ENCODE peak calls at places on chromosomes 11 and 22, in eight cellular contexts. G is tibial nerve, L is choroid plexus epithelial cell, U is GM12865, J is thyroid gland, H is pancreas, Z is BJ, I is AG04449. B is an unnamed sample.
A peak's percentile ranks its signal among the peaks of the same experiment; 100 is the strongest.

GRCh38 chr22:22865311-22866072 is 22.1 kb upstream of the IGLL5 start:
- DNase-seq in G (no peak), L (peak; percentile 4), U (peak; percentile 90), J (no peak), H (no peak), Z (no peak), I (no peak), B (no peak)

GRCh38 chr11:19075636-19076035 is 15.1 kb upstream of the MRGPRX2 start:
- DNase-seq in G (no peak), L (no peak), U (no peak), J (peak; percentile 65), H (no peak), Z (no peak), I (no peak), B (no peak)

GRCh38 chr11:76241243-76242000 is 35.1 kb upstream of the WNT11 start:
- DNase-seq in G (no peak), L (no peak), U (no peak), J (no peak), H (no peak), Z (no peak), I (no peak), B (no peak)

GRCh38 chr11:11157201-11157600 is 195.8 kb downstream of the CSNK2A3 start:
- DNase-seq in G (no peak), L (peak; percentile 59), U (peak; percentile 56), J (peak; percentile 66), H (no peak), Z (no peak), I (no peak), B (no peak)

GRCh38 chr11:2777871-2778629 is 78.3 kb upstream of the KCNQ1OT1 start:
- DNase-seq in G (peak; percentile 12), L (no peak), U (no peak), J (peak; percentile 31), H (peak; percentile 22), Z (no peak), I (no peak), B (no peak)

GRCh38 chr11:120894207-120894989 is 129.5 kb upstream of the TBCEL start:
- DNase-seq in G (no peak), L (no peak), U (no peak), J (no peak), H (no peak), Z (no peak), I (no peak), B (no peak)

GRCh38 chr22:22721681-22722309 is 77.4 kb downstream of the GGTLC2 start:
- DNase-seq in G (no peak), L (peak; percentile 80), U (peak; percentile 52), J (no peak), H (no peak), Z (no peak), I (peak; percentile 14), B (peak; percentile 88)

GRCh38 chr11:36354221-36355003 is 58.3 kb downstream of the PRR5L start:
- DNase-seq in G (no peak), L (peak; percentile 76), U (peak; percentile 68), J (no peak), H (no peak), Z (peak; percentile 92), I (peak; percentile 72), B (no peak)

GRCh38 chr11:64101461-64101860 is 64.5 kb downstream of the MACROD1 start:
- DNase-seq in G (no peak), L (no peak), U (no peak), J (peak; percentile 94), H (no peak), Z (no peak), I (no peak), B (no peak)

GRCh38 chr22:42933783-42934144 is 76.7 kb upstream of the ARFGAP3 start:
- DNase-seq in G (no peak), L (peak; percentile 97), U (peak; percentile 48), J (no peak), H (no peak), Z (peak; percentile 95), I (peak; percentile 93), B (peak; percentile 71)

GRCh38 chr11:59800390-59801037 is 10.1 kb downstream of the MRPL16 start:
- DNase-seq in G (no peak), L (no peak), U (no peak), J (no peak), H (no peak), Z (no peak), I (no peak), B (no peak)

GRCh38 chr11:135027461-135027860 is 615.4 kb upstream of the B3GAT1 start:
- DNase-seq in G (no peak), L (peak; percentile 75), U (peak; percentile 34), J (peak; percentile 51), H (peak; percentile 29), Z (no peak), I (no peak), B (peak; percentile 1)

GRCh38 chr11:79546366-79546765 is 105.5 kb upstream of the TENM4 start:
- DNase-seq in G (no peak), L (no peak), U (no peak), J (no peak), H (no peak), Z (no peak), I (no peak), B (no peak)

GRCh38 chr11:67010296-67010905 is 12.5 kb upstream of the SYT12 start:
- DNase-seq in G (no peak), L (no peak), U (no peak), J (no peak), H (no peak), Z (no peak), I (no peak), B (no peak)

GRCh38 chr22:33126881-33127280 is 68.7 kb upstream of the SYN3 start:
- DNase-seq in G (no peak), L (peak; percentile 1), U (no peak), J (no peak), H (no peak), Z (no peak), I (no peak), B (no peak)

GRCh38 chr11:110032257-110032656 is 60.9 kb upstream of the ZC3H12C start:
- DNase-seq in G (no peak), L (no peak), U (no peak), J (no peak), H (no peak), Z (no peak), I (no peak), B (no peak)

GRCh38 chr11:82733444-82734119 is at the start of gene FAM181B:
- DNase-seq in G (peak; percentile 37), L (peak; percentile 27), U (no peak), J (peak; percentile 68), H (peak; percentile 63), Z (no peak), I (no peak), B (no peak)

GRCh38 chr22:27123880-27124279 is 466.5 kb downstream of the MIAT start:
- DNase-seq in G (no peak), L (no peak), U (no peak), J (no peak), H (no peak), Z (no peak), I (no peak), B (no peak)
- H3K4me3 ChIP-seq in G (no peak overlapping the region), L (no peak overlapping the region), U (no peak overlapping the region), J (no peak overlapping the region), H (no peak overlapping the region), Z (no peak overlapping the region), I (no peak overlapping the region), B (no peak overlapping the region)

GRCh38 chr22:41369089-41369745 is 12.5 kb upstream of the TEF start:
- DNase-seq in G (no peak), L (no peak), U (no peak), J (no peak), H (peak; percentile 32), Z (no peak), I (no peak), B (no peak)
- H3K4me3 ChIP-seq in G (peak overlapping the region; percentile 38), L (no peak overlapping the region), U (no peak overlapping the region), J (no peak overlapping the region), H (no peak overlapping the region), Z (no peak overlapping the region), I (no peak overlapping the region), B (no peak overlapping the region)

DNA sequence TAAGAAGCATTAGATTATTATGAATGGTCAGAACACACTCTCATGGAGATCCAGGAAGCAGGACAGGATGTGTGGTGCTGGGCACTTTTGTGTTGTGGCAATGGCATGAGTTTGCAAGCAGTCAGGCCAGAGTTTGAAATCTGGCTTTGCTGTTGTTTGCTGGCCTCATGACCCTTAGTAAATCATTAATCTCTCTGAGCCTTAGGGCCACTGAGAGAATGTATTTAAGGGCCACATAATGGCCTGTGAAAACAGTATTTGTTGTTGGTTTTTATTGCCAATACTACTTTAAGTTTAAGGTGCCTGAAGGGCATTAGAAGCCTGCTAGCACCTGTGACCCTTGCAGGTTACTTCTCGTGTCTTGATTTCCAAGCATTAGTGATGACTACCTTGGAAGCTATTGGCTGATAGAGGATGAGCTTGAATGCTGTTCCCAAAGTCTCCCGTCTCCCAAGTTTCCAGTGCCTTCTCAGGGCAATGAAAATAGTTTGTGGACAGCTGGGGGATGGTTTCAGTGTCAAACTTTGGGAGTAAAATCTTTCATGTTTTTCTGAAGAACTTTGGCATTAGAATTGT is 24.6 kb downstream of the STIM1 start:
- DNase-seq in G (no peak), L (no peak), U (peak; percentile 40), J (no peak), H (peak; percentile 40), Z (no peak), I (no peak), B (no peak)
- H3K4me3 ChIP-seq in G (no peak overlapping the region), L (no peak overlapping the region), U (peak overlapping the region; percentile 35), J (no peak overlapping the region), H (no peak overlapping the region), Z (no peak overlapping the region), I (no peak overlapping the region), B (no peak overlapping the region)

DNA sequence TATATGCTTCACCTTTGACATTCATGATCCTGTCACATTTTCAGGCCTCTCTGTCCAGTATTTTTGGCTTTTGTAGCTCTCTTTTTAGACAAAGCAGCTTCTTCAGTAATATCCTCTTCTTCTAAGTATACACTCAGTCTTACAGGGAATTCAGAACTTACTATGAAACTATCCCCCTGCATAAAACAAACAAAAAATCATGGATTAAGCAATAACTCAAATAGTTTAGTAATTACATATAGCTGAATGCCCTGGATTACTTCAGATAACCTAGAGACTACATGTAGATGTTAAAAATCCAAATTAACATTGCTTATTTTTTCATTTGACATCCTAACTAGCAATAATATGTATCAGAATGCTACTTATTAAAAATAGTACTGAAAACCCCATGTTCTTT is 5.2 kb downstream of the TAF1D start:
- DNase-seq in G (no peak), L (peak; percentile 62), U (no peak), J (no peak), H (no peak), Z (no peak), I (no peak), B (no peak)
- H3K4me3 ChIP-seq in G (no peak overlapping the region), L (no peak overlapping the region), U (peak overlapping the region; percentile 91), J (no peak overlapping the region), H (no peak overlapping the region), Z (no peak overlapping the region), I (no peak overlapping the region), B (no peak overlapping the region)

DNA sequence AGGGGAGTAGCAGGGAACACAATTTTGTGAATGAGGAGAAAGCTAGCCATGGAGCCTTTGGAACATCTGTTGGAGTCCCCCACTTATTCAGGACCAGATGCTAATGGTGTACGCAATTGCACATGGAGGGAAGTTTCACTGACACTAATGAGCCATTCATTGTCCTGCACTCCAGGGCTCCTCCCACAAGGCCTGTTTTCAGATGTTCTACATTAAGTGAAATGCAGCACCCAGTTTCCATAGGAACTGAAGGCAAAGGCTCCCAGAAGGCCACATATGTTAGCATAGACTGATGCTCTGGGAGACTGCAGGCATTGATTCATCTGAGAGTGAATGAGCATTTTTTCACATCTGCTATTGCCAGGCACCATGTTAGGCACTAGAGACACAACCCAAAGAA is 399.5 kb downstream of the ETS1 start:
- DNase-seq in G (no peak), L (peak; percentile 42), U (no peak), J (no peak), H (no peak), Z (no peak), I (no peak), B (no peak)
- H3K4me3 ChIP-seq in G (no peak overlapping the region), L (no peak overlapping the region), U (no peak overlapping the region), J (no peak overlapping the region), H (no peak overlapping the region), Z (no peak overlapping the region), I (no peak overlapping the region), B (no peak overlapping the region)